ENCODE peak calls at places on chromosome 16, in six cellular contexts. P is gastrocnemius medialis, J is BJ, V is brain microvascular endothelial cell, O is choroid plexus epithelial cell, K is right lobe of liver. Z is an unnamed sample.

GRCh38 chr16:27405546-27406451 is 3.8 kb downstream of the IL21R start:
- DNase-seq in P (no peak), J (no peak), V (no peak), O (no peak), K (no peak), Z (no peak)

GRCh38 chr16:76390476-76390875 is 113.3 kb downstream of the CNTNAP4 start:
- DNase-seq in P (no peak), J (no peak), V (no peak), O (no peak), K (no peak), Z (no peak)

GRCh38 chr16:49858200-49859129 is 2.6 kb upstream of the ZNF423 start:
- DNase-seq in P (peak; percentile 37), J (no peak), V (no peak), O (peak; percentile 51), K (no peak), Z (no peak)

GRCh38 chr16:59170065-59170712 is 436.1 kb upstream of the GOT2 start:
- DNase-seq in P (no peak), J (no peak), V (no peak), O (no peak), K (no peak), Z (no peak)

GRCh38 chr16:50293041-50293783 is 26.9 kb downstream of the ADCY7 start:
- DNase-seq in P (no peak), J (no peak), V (no peak), O (no peak), K (peak; percentile 13), Z (no peak)

GRCh38 chr16:17412221-17412620 is 58.5 kb downstream of the XYLT1 start:
- DNase-seq in P (no peak), J (no peak), V (no peak), O (peak; percentile 11), K (no peak), Z (no peak)

GRCh38 chr16:78551487-78552085 is 452.1 kb downstream of the WWOX start:
- DNase-seq in P (no peak), J (no peak), V (no peak), O (no peak), K (no peak), Z (no peak)

GRCh38 chr16:85367485-85367884 is 245.6 kb upstream of the GSE1 start:
- DNase-seq in P (no peak), J (no peak), V (no peak), O (no peak), K (no peak), Z (no peak)

GRCh38 chr16:10552281-10552680 is 28.1 kb downstream of the EMP2 start:
- DNase-seq in P (no peak), J (no peak), V (no peak), O (no peak), K (no peak), Z (no peak)

GRCh38 chr16:83701494-83701893 is 106.3 kb upstream of the HSBP1 start:
- DNase-seq in P (no peak), J (no peak), V (peak; percentile 43), O (peak; percentile 68), K (no peak), Z (peak; percentile 30)

GRCh38 chr16:77499373-77500285 is 64.8 kb upstream of the ADAMTS18 start:
- DNase-seq in P (peak; percentile 14), J (no peak), V (peak; percentile 74), O (peak; percentile 60), K (no peak), Z (no peak)

GRCh38 chr16:64174327-64174726 is 947.5 kb downstream of the CDH11 start:
- DNase-seq in P (no peak), J (no peak), V (no peak), O (no peak), K (no peak), Z (no peak)

GRCh38 chr16:9932919-9933653 is 249.1 kb downstream of the GRIN2A start:
- DNase-seq in P (no peak), J (no peak), V (no peak), O (no peak), K (no peak), Z (no peak)

GRCh38 chr16:57984443-57985203 is 13.7 kb upstream of the CNGB1 start:
- DNase-seq in P (peak; percentile 63), J (peak; percentile 44), V (peak; percentile 57), O (peak; percentile 72), K (peak; percentile 84), Z (peak; percentile 38)
- H3K4me3 ChIP-seq in P (peak overlapping the region; percentile 62), J (peak overlapping the region; percentile 70), V (peak overlapping the region; percentile 57), O (peak overlapping the region; percentile 49), K (peak overlapping the region; percentile 43), Z (peak overlapping the region; percentile 45)

DNA sequence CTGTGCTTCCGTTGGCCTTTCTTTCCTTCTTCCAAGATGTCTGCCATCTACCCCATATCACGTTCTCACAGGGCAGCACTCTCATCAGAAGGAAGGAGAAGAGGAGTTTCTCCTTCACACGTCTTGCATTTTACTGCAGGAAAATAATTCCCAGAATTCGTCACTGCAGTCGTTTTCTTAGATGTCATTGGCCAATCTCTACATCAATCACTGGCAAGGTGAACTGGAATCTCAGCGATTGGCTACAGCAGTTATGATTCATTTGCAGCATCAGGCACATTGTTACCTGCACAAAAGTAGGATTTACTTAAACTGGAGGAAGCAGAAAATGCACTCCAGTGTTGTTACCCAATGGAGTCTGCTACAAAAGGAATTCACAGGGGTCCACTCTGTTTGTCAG is 277.2 kb upstream of the RBFOX1 start:
- DNase-seq in P (no peak), J (no peak), V (no peak), O (no peak), K (no peak), Z (no peak)
- TF ChIP-seq CTCF in P (no peak), J (no peak), V (no peak), O (no peak), K (no peak), Z (no peak)

GRCh38 chr16:25109643-25110042 is 1.9 kb upstream of the LCMT1 start:
- DNase-seq in P (peak; percentile 85), J (peak; percentile 71), V (peak; percentile 98), O (peak; percentile 97), K (no peak), Z (peak; percentile 90)
- H3K4me3 ChIP-seq in P (no peak overlapping the region), J (no peak overlapping the region), V (no peak overlapping the region), O (no peak overlapping the region), K (no peak overlapping the region), Z (peak overlapping the region; percentile 2)

GRCh38 chr16:51812945-51813344 is 661.9 kb upstream of the SALL1 start:
- DNase-seq in P (no peak), J (no peak), V (no peak), O (no peak), K (no peak), Z (no peak)

GRCh38 chr16:51815527-51815926 is 664.5 kb upstream of the SALL1 start:
- DNase-seq in P (no peak), J (no peak), V (peak; percentile 66), O (no peak), K (no peak), Z (no peak)

GRCh38 chr16:51816929-51817328 is 665.9 kb upstream of the SALL1 start:
- DNase-seq in P (no peak), J (no peak), V (peak; percentile 55), O (peak; percentile 25), K (no peak), Z (no peak)

GRCh38 chr16:51814617-51815016 is 663.5 kb upstream of the SALL1 start:
- DNase-seq in P (no peak), J (no peak), V (no peak), O (no peak), K (no peak), Z (no peak)

GRCh38 chr16:51813609-51814008 is 662.5 kb upstream of the SALL1 start:
- DNase-seq in P (no peak), J (no peak), V (no peak), O (no peak), K (no peak), Z (no peak)
- TF ChIP-seq CTCF in P (no peak), J (no peak), V (peak; percentile 50), O (peak; percentile 51), K (no peak), Z (peak; percentile 12)

GRCh38 chr16:29834079-29834478 is 13.8 kb downstream of the MVP start:
- DNase-seq in P (no peak), J (no peak), V (no peak), O (no peak), K (no peak), Z (no peak)
- H3K4me3 ChIP-seq in P (no peak overlapping the region), J (no peak overlapping the region), V (no peak overlapping the region), O (no peak overlapping the region), K (no peak overlapping the region), Z (no peak overlapping the region)

DNA sequence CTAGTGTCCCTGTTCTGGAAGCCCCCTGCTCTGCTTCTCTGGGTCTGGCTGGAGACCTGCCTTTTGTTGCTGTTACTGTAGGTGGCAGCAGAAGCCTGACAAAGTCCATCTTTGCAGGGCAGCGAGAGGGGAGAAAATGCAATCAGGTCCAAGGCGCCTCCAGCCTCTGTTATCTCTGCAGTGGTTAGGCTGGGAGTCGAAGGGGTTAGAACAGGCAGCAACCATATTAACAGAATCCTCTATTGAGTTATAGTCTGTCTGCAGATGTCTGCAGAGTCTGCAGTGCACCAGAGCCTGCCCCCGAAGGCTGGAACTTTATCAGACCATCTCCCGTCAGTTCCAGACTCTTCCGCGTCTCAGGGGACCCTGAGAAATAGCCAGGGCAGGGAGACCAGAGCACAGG is 404.9 kb upstream of the EEF2KMT start:
- DNase-seq in P (no peak), J (no peak), V (no peak), O (no peak), K (no peak), Z (no peak)
- TF ChIP-seq CTCF in P (no peak), J (no peak), V (no peak), O (no peak), K (peak; percentile 18), Z (no peak)

DNA sequence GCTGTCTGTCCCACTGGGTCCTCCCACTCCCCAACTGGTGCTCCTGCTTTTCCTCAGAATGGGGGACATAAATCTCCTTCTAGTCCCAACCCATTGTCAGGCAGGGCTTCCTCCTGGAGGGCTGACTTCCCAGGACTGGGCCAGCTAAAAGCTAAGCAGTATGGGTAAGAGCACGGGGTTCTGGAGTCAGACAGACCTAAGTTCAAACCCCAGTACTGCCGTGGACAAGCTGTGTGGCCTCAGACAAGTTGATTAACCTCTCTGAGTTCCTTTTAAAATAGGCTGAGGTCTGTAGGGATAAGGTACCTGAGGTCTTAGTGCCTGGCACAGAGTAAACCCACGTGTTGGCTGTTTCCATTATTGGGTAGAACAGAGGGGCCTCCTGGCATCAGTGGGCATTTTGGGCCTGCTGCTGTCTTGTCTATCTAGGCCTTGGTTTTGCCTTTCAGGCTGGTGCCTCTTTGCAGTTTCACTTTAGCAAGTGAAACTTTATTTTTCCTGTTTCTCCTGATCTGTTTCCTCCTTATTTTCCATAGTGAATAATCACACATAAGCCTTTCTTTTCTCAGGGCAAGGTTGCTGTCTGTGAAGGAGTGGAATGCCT is 114.6 kb downstream of the PRKCB start:
- DNase-seq in P (no peak), J (no peak), V (no peak), O (no peak), K (no peak), Z (no peak)
- H3K4me3 ChIP-seq in P (no peak overlapping the region), J (no peak overlapping the region), V (no peak overlapping the region), O (no peak overlapping the region), K (no peak overlapping the region), Z (no peak overlapping the region)

Z was measured in HFF-Myc.